ENCODE peak calls at places on chromosomes 16 and 17, in five cellular contexts. C is adrenal gland; Y is CD4-positive, alpha-beta memory T cell; F is small intestine; A is spleen. X is an unnamed sample.

GRCh38 chr17:29357232-29357631 is 32.9 kb upstream of the TAOK1 start:
- DNase-seq in F (no peak), C (no peak), Y (no peak), A (no peak), X (no peak)

GRCh38 chr16:87002717-87003413 is 314.3 kb downstream of the C16orf95 start:
- DNase-seq in Y (no peak), C (no peak), F (no peak), A (no peak), X (no peak)

GRCh38 chr16:70661918-70662641 is 15.7 kb downstream of the IL34 start:
- DNase-seq in F (no peak), C (peak; percentile 31), A (no peak), Y (no peak), X (no peak)

GRCh38 chr16:28574925-28575324 is 21.2 kb downstream of the SGF29 start:
- DNase-seq in C (no peak), Y (no peak), F (no peak), A (no peak), X (no peak)

GRCh38 chr17:6413073-6413472 is 21.8 kb downstream of the AIPL1 start:
- DNase-seq in A (no peak), Y (no peak), F (peak; percentile 23), C (no peak), X (no peak)

GRCh38 chr17:73589096-73589980 is 54.9 kb downstream of the SDK2 start:
- DNase-seq in C (no peak), A (no peak), F (no peak), Y (no peak), X (no peak)

GRCh38 chr16:29992371-29992967 is 2.9 kb downstream of the HIRIP3 start:
- DNase-seq in A (no peak), C (peak; percentile 64), Y (no peak), F (no peak), X (no peak)

GRCh38 chr17:79929257-79930076 is 90.2 kb upstream of the CBX4 start:
- DNase-seq in C (no peak), F (no peak), Y (no peak), A (no peak), X (no peak)

GRCh38 chr17:22704674-22705073 is 1012.4 kb downstream of the KCNJ18 start:
- DNase-seq in C (no peak), Y (no peak), F (no peak), A (no peak), X (no peak)
- H3K9me3 ChIP-seq in C (no peaks in the 10 kb centered on the region), Y (no peaks in the 10 kb centered on the region), F (peaks cover 7% of the 10 kb centered on the region), A (peaks cover 34% of the 10 kb centered on the region), X (no peaks in the 10 kb centered on the region)

GRCh38 chr16:35730251-35730650 is 2270.8 kb downstream of the TP53TG3F start:
- DNase-seq in C (no peak), F (no peak), Y (no peak), A (no peak), X (no peak)

GRCh38 chr16:35731341-35732040 is 2272.1 kb downstream of the TP53TG3F start:
- DNase-seq in Y (no peak), C (no peak), A (no peak), F (no peak), X (no peak)

GRCh38 chr16:35724551-35724950 is 2265.1 kb downstream of the TP53TG3F start:
- DNase-seq in F (no peak), C (no peak), A (no peak), Y (no peak), X (no peak)

DNA sequence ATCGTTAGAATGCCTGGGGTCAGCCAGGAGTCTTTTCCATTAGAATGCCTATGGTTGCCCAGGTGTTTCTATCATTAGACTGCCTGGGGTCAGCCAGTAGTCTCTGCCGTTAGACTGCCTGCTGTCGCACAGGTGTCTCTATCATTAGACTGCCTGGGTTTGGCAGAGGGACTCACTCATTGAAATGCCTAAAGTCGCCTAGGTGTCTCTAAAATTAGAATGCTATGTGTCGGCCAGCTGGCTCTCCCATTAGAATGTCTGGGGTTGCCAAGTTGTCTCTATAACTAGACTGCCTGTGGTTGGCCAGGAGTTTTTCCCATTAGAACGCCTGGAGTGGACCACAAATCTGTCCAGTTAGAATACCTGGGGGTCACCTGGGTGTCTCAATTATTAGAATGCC is 2266.5 kb downstream of the TP53TG3F start:
- DNase-seq in Y (no peak), F (no peak), C (no peak), A (no peak), X (no peak)
- H3K9me3 ChIP-seq in Y (peaks cover 27% of the 10 kb centered on the region), F (no peaks in the 10 kb centered on the region), C (no peaks in the 10 kb centered on the region), A (peaks cover 98% of the 10 kb centered on the region), X (peaks cover 5% of the 10 kb centered on the region)

GRCh38 chr16:35910409-35910808 is 2451.0 kb downstream of the TP53TG3F start:
- DNase-seq in F (no peak), C (no peak), Y (no peak), A (no peak), X (no peak)

GRCh38 chr16:35908152-35908551 is 2448.7 kb downstream of the TP53TG3F start:
- DNase-seq in F (no peak), Y (no peak), A (no peak), C (no peak), X (no peak)

GRCh38 chr16:35908942-35909341 is 2449.5 kb downstream of the TP53TG3F start:
- DNase-seq in C (no peak), Y (no peak), A (no peak), F (no peak), X (no peak)

GRCh38 chr16:35911899-35912298 is 2452.5 kb downstream of the TP53TG3F start:
- DNase-seq in F (no peak), A (no peak), C (no peak), Y (no peak), X (no peak)

DNA sequence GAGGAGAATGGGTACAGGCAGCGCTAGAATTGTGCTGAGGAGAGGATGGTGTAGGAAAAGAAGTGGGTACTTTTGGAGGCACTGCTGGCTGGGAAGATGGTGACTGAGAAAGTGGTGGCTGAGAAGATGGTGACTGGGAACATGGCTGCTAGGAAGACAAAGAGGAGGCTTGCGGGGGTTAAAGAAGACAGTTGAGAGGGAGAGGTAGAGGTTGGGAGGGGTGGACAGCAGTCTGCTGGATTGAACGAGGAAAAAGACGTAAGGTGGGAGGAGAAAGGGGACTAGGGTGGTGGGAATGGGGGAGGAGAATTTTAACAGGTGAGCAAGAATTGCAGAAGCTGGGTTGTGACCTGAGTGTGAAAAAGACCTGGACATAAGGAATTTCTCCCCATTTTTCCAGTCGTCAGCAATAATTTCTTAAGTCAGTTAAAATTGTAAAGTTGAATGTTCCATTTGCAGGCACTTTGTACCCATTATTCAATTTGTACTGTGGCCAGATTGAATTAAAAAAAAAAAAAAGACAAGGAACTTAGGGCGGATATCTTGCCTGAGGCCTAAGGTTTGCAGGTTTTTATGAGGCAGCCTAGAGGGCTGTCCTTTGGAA is 2450.0 kb downstream of the TP53TG3F start:
- DNase-seq in F (no peak), A (no peak), Y (no peak), C (no peak), X (no peak)
- H3K9me3 ChIP-seq in F (no peaks in the 10 kb centered on the region), A (peaks cover 95% of the 10 kb centered on the region), Y (peaks cover 7% of the 10 kb centered on the region), C (no peaks in the 10 kb centered on the region), X (no peaks in the 10 kb centered on the region)

DNA sequence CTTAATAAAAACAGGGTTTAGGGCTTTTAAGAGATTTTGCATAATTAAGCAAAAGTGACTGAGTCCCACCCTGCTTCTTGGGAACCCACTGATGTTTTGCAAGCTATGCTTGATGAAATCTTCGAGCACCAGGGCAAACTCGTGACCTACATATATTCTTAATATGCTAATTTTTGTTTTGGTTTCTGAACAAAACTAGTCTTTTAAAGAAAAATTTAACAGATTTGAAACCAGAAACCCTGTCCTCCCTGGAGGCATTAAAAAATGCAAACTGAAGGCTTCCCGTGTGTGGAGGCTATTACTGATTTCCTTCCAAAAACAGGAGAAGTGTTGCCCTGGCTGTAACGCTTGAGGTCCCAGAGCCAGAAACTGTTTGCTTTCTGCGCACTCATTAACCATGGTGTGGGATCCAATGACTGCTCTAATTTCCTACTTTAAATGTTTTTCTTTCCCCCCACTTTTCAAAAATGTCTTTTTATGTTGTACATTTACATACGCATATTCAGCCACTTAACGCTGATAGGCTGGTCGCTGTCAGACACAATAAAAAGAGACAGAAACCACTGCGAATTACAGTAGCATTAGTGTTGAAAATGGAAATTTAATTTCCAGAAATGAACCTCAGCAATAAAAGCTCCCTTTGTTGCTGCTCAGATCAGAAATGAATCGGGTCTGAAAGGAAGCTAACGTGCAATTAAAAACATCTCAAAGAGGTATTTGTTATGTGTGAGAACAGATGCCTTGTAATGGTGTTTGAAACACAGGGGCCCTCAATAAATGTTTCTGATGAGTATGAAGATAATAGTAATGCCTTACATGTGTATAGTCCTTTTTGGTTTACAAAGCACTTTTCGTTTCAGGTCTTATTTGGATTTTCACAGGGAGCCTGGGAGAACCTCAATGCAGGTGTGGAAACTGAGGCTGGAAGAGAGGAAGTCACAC is 40.0 kb upstream of the IRX6 start:
- DNase-seq in A (no peak), C (no peak), F (no peak), Y (no peak), X (no peak)
- H3K9me3 ChIP-seq in A (peaks cover 23% of the 10 kb centered on the region), C (no peaks in the 10 kb centered on the region), F (no peaks in the 10 kb centered on the region), Y (no peaks in the 10 kb centered on the region), X (no peaks in the 10 kb centered on the region)

DNA sequence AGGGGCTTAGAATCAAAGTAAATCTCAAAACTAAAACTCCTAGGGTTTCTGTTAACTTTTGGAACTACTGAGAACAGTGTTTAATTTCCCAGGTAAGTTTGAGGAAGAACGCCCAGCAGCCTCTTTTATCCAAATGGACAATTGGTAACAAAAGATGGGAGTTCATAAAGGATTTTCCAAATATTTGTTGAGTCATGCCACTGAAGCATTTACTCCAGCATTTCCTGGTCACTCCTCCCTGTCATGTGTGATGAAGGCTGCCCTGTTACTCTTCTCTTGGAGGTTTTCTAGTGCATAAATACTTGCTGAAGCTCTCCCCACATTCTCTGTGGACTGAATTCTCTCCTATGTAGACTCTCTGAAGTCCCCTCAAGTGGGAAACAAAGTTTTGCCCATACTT is 16.5 kb downstream of the ZNF75A start:
- DNase-seq in C (no peak), F (no peak), A (no peak), Y (no peak), X (no peak)
- H3K9me3 ChIP-seq in C (peaks cover 17% of the 10 kb centered on the region), F (peaks cover 6% of the 10 kb centered on the region), A (peaks cover 100% of the 10 kb centered on the region), Y (peaks cover 50% of the 10 kb centered on the region), X (peaks cover 36% of the 10 kb centered on the region)

DNA sequence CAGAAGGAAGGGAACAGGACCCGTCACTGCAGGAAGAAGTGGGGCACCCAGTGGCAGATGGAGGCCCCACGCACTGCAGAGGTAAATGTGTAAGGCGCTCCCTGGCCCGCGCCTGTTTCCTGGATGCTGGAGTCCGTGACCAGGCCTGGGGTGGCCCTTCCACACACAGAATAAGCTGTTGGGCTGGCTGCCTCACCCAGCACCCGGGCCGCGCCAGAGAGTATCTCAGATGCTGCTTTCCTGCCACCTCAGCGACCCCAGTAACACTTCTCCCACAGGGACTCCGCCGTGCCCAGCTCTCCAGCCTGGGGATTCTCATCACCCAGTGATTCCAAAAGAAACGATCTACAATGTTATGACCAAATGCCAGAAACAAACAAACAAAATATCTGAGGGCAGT is 1993.1 kb downstream of the TP53TG3F start:
- DNase-seq in C (no peak), A (no peak), F (no peak), Y (no peak), X (no peak)
- H3K9me3 ChIP-seq in C (no peaks in the 10 kb centered on the region), A (peaks cover 95% of the 10 kb centered on the region), F (peaks cover 2% of the 10 kb centered on the region), Y (peaks cover 11% of the 10 kb centered on the region), X (no peaks in the 10 kb centered on the region)

GRCh38 chr17:27069842-27070508 is 223.9 kb upstream of the WSB1 start:
- DNase-seq in Y (no peak), F (no peak), C (no peak), A (no peak), X (no peak)

GRCh38 chr17:27070836-27071235 is 223.1 kb upstream of the WSB1 start:
- DNase-seq in Y (no peak), F (no peak), C (no peak), A (no peak), X (no peak)

GRCh38 chr17:27065588-27065987 is 228.3 kb upstream of the WSB1 start:
- DNase-seq in A (no peak), C (no peak), Y (no peak), F (no peak), X (no peak)

GRCh38 chr17:27066315-27066714 is 227.6 kb upstream of the WSB1 start:
- DNase-seq in F (no peak), Y (no peak), C (no peak), A (no peak), X (no peak)
- H3K9me3 ChIP-seq in F (no peaks in the 10 kb centered on the region), Y (no peaks in the 10 kb centered on the region), C (no peaks in the 10 kb centered on the region), A (peaks cover 4% of the 10 kb centered on the region), X (no peaks in the 10 kb centered on the region)

X was measured in T-helper 17 cell.